ENCODE peak calls at places on chromosomes 3 and 15, in four cellular contexts. One of them, this sample, is unnamed.
A peak's percentile ranks its signal among the peaks of the same experiment; 100 is the strongest.

GRCh38 chr15:71940004-71940588 is 129.7 kb downstream of the NR2E3 start:
- DNase-seq in GM23248: no peak
- DNase-seq in uterus: no peak
- DNase-seq in fibroblast of lung: no peak
- DNase-seq in this sample: no peak

GRCh38 chr3:2774485-2774884 is 335.7 kb downstream of the IL5RA start:
- DNase-seq in GM23248: no peak
- DNase-seq in uterus: no peak
- DNase-seq in fibroblast of lung: no peak
- DNase-seq in this sample: no peak

GRCh38 chr15:32828507-32829186 is 110.8 kb downstream of the GREM1 start:
- DNase-seq in GM23248: peak; percentile 95
- DNase-seq in uterus: no peak
- DNase-seq in fibroblast of lung: peak; percentile 89
- DNase-seq in this sample: no peak

GRCh38 chr3:132225664-132226063 is 91.5 kb upstream of the ACP3 start:
- DNase-seq in GM23248: peak; percentile 50
- DNase-seq in uterus: no peak
- DNase-seq in fibroblast of lung: no peak
- DNase-seq in this sample: no peak

GRCh38 chr3:45026038-45026437 is at the start of gene CLEC3B:
- DNase-seq in GM23248: peak; percentile 85
- DNase-seq in uterus: peak; percentile 50
- DNase-seq in fibroblast of lung: peak; percentile 69
- DNase-seq in this sample: no peak

GRCh38 chr3:12766541-12766940 is 7.5 kb upstream of the TMEM40 start:
- DNase-seq in GM23248: no peak
- DNase-seq in uterus: no peak
- DNase-seq in fibroblast of lung: no peak
- DNase-seq in this sample: no peak

GRCh38 chr3:24237971-24238767 is 256.5 kb downstream of the THRB start:
- DNase-seq in GM23248: peak; percentile 92
- DNase-seq in uterus: peak; percentile 32
- DNase-seq in fibroblast of lung: peak; percentile 95
- DNase-seq in this sample: no peak

GRCh38 chr15:48336940-48337339 is 5.7 kb downstream of the DUT start:
- DNase-seq in GM23248: peak; percentile 30
- DNase-seq in uterus: no peak
- DNase-seq in fibroblast of lung: peak; percentile 12
- DNase-seq in this sample: no peak

GRCh38 chr3:137012097-137012501 is 54.3 kb downstream of the IL20RB start:
- DNase-seq in GM23248: peak; percentile 88
- DNase-seq in uterus: no peak
- DNase-seq in fibroblast of lung: peak; percentile 15
- DNase-seq in this sample: no peak

GRCh38 chr15:85733415-85733814 is 61.3 kb downstream of the KLHL25 start:
- DNase-seq in GM23248: no peak
- DNase-seq in uterus: no peak
- DNase-seq in fibroblast of lung: peak; percentile 45
- DNase-seq in this sample: no peak

DNA sequence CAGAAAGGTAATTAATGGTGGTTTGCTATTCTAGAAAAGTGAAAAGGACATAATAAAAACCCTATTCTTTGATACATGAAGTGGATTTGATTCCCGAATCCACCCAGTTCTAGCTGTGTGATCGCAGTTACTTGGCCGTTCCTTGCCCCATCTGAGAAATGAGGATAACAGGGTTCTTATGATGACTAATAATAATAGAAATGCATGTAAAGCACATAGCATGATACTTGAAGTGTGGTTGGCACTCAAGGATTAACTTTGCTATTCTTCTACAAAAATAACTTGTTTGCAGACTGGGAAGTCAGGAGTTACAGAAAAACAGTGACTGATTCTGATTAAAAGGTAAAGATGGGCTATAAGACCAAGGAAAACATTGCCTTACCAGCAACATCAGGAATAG is 26.8 kb downstream of the PARL start:
- DNase-seq in GM23248: no peak
- DNase-seq in uterus: no peak
- DNase-seq in fibroblast of lung: no peak
- DNase-seq in this sample: no peak
- H3K27ac ChIP-seq in GM23248: no peak overlapping the region
- H3K27ac ChIP-seq in uterus: no peak overlapping the region
- H3K27ac ChIP-seq in fibroblast of lung: no peak overlapping the region
- H3K27ac ChIP-seq in this sample: no peak overlapping the region

DNA sequence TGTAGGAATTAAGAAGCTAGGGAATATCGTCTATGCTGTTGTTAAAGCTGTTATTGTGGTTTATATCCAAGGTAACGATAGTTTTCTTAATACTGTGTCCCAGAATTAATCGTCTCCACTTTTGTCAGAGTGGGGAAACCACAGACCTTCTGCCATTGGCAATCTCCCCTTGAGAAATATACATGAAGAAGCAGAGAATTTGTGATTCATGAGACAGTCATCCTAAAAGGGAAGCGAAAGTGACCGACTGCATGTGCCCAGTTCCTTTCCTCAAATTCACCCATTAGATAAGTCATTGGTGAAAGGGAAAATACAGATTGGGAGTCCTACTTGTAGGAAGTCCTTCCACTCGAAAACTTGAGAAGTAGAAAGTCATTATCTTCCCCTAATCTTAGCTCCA is 26.6 kb downstream of the DIPK2A start:
- DNase-seq in GM23248: peak; percentile 34
- DNase-seq in uterus: no peak
- DNase-seq in fibroblast of lung: peak; percentile 69
- DNase-seq in this sample: no peak
- H3K4me1 ChIP-seq in GM23248: no peaks in the 10 kb centered on the region
- H3K4me1 ChIP-seq in uterus: no peaks in the 10 kb centered on the region
- H3K4me1 ChIP-seq in fibroblast of lung: no peaks in the 10 kb centered on the region
- H3K4me1 ChIP-seq in this sample: no peaks in the 10 kb centered on the region

DNA sequence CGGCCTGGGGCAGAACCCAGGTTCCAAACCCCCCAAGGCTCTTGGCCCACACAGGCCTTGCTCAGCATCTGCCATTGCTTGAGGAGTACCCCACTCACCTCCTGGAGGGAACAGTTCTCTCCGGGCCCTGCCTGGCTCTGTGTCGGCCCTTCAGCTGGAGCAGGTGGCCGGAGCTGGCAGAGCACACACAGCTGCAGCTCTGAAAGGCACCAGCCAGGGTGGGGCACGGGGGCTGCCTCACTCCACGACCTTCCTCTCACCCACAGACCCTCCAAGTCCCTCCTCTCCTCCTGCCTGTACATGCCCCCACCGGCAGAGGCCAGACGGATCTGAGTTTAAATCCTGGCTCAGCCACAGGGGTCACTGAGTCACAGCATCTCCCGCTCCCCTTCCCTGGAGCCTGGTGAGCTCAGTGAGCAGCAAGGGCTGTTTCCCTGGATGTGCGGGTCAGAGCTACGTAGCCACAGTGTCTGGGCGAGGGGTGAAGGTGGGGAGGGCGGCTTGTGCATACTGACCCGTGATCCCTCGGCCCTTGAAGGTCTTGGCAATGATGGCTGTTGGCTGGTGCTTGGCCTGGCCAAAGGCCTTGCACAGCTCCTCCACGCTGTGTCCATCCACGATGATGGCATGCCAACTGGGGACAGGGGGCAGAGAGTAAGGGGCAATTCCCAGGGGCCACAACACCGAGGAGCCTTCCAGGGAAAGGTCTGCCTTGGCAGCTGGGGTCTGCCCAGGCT is 23.0 kb downstream of the TKT start:
- DNase-seq in GM23248: no peak
- DNase-seq in uterus: no peak
- DNase-seq in fibroblast of lung: no peak
- DNase-seq in this sample: no peak
- H3K36me3 ChIP-seq in GM23248: peaks cover 51% of the 10 kb centered on the region
- H3K36me3 ChIP-seq in uterus: no peaks in the 10 kb centered on the region
- H3K36me3 ChIP-seq in fibroblast of lung: peaks cover 70% of the 10 kb centered on the region
- H3K36me3 ChIP-seq in this sample: peaks cover 39% of the 10 kb centered on the region

DNA sequence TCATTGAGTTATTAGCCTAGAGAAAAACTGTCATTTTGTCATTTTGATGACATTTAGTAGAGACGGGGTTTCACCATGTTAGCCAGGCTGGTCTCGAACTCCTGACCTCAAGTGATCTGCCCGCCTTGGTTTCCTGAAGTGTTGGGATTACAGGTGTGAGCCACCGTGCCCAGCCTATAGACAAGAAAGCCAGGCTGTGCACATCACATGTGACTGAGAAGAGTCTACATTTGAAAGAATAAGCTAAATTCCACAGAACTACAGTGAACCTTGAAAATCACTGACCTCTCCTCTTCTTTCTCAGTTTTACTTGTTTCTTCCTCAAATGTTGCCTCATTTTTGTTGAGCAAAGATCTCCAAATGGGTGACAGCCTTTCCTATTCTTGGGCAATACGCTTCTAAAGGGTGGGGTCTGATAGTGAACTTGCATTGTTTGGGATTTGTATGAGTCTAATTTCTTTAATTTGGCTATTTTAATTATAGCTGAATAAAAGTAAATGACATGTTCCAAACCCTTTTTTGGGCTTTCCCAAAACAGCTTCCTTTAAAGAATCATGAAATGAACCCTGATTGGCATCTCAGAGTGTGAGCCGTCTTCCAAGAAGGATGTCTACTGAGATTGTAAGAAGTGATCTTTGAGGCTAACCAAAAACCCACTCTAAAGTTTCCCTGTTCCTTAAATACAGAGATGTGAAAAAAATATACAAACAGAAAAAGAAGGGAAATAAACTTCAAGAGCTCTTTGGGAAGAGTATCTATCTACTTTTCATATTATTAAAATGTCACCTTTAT is 21.5 kb upstream of the SPTBN5 start:
- DNase-seq in GM23248: no peak
- DNase-seq in uterus: no peak
- DNase-seq in fibroblast of lung: no peak
- DNase-seq in this sample: no peak
- H3K27ac ChIP-seq in GM23248: no peak overlapping the region
- H3K27ac ChIP-seq in uterus: no peak overlapping the region
- H3K27ac ChIP-seq in fibroblast of lung: no peak overlapping the region
- H3K27ac ChIP-seq in this sample: no peak overlapping the region

GRCh38 chr3:56795097-56795806 is 6.5 kb downstream of the ARHGEF3 start:
- DNase-seq in GM23248: peak; percentile 33
- DNase-seq in uterus: no peak
- DNase-seq in fibroblast of lung: peak; percentile 71
- DNase-seq in this sample: no peak
- H3K4me1 ChIP-seq in GM23248: peaks cover 18% of the 10 kb centered on the region
- H3K4me1 ChIP-seq in uterus: no peaks in the 10 kb centered on the region
- H3K4me1 ChIP-seq in fibroblast of lung: no peaks in the 10 kb centered on the region
- H3K4me1 ChIP-seq in this sample: peaks cover 84% of the 10 kb centered on the region

GRCh38 chr3:111949712-111950111 is 29.1 kb upstream of the ABHD10 start:
- DNase-seq in GM23248: no peak
- DNase-seq in uterus: no peak
- DNase-seq in fibroblast of lung: no peak
- DNase-seq in this sample: no peak
- H3K36me3 ChIP-seq in GM23248: peaks cover 58% of the 10 kb centered on the region
- H3K36me3 ChIP-seq in uterus: no peaks in the 10 kb centered on the region
- H3K36me3 ChIP-seq in fibroblast of lung: peaks cover 7% of the 10 kb centered on the region
- H3K36me3 ChIP-seq in this sample: no peaks in the 10 kb centered on the region

DNA sequence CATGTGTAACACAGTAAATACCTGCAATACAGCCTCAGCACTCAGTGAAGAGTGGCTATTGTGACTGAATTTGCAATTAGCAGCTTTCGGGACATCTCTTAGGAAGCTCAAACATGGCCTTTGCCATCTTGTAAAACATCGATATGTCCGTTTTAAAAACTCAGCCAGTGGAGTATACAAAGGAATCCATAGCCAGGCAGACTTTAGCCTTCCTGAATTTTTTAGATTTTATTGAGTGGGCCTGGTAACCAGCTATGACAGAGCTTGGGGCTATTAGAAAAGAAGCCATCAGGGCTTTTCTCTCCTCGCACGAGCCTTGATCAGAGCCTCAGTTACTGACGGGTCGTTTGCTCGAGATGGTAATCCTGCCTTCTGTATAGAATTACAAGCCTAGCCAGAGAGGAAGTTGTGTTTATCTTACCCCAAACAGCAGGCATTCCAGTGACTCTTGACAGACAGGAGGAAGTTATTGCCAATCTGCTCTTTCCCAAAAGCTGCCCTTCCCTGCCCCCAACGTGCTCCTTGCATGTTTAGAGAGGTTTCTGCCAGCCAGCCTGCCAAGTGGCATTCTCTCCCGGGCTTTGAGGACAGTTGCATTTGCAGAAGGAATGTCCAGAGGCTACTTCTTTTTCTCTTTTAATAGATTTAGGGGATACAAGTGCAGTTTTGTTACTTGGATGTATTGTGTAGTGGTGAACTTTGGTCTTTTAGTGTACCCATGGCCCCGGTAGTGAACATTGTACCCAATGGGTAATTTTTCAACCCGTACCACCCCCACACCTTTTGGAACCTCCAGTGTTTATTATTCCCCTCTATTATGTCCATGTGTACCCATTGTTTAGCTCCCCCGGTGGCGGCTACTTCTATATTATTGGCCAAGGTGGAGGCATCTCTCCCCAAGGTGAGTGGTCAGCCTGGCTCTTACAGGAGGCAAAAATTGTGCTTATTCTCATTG is 40.6 kb downstream of the ITPR1 start:
- DNase-seq in GM23248: no peak
- DNase-seq in uterus: no peak
- DNase-seq in fibroblast of lung: peak; percentile 31
- DNase-seq in this sample: no peak
- H3K27ac ChIP-seq in GM23248: no peak overlapping the region
- H3K27ac ChIP-seq in uterus: no peak overlapping the region
- H3K27ac ChIP-seq in fibroblast of lung: no peak overlapping the region
- H3K27ac ChIP-seq in this sample: peak overlapping the region; percentile 29

DNA sequence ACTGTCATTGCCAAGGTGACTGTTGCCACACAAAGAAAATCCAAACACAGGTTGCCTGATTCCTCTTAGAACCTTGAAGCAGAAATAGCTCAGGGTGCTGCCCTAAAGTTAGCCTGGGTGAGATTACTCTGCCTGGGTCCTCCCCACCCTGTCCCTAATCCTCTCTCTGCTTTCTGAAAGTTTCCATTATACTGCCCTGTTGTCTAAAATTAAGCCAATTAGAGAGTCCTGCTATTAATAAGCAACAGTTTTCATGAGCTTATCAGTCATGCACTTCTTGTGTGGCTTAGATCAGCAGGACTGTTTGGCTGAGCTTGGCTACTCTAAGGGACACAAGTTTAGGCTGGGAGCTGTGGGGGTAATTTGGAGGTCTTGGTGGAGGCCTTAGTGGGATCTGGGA is 334.7 kb upstream of the LRRFIP2 start:
- DNase-seq in GM23248: no peak
- DNase-seq in uterus: no peak
- DNase-seq in fibroblast of lung: no peak
- DNase-seq in this sample: no peak
- H3K4me1 ChIP-seq in GM23248: no peaks in the 10 kb centered on the region
- H3K4me1 ChIP-seq in uterus: no peaks in the 10 kb centered on the region
- H3K4me1 ChIP-seq in fibroblast of lung: no peaks in the 10 kb centered on the region
- H3K4me1 ChIP-seq in this sample: no peaks in the 10 kb centered on the region

GRCh38 chr15:42974202-42974862 is 53.8 kb upstream of the TTBK2 start:
- DNase-seq in GM23248: no peak
- DNase-seq in uterus: no peak
- DNase-seq in fibroblast of lung: no peak
- DNase-seq in this sample: no peak
- H3K36me3 ChIP-seq in GM23248: peaks cover 51% of the 10 kb centered on the region
- H3K36me3 ChIP-seq in uterus: no peaks in the 10 kb centered on the region
- H3K36me3 ChIP-seq in fibroblast of lung: peaks cover 4% of the 10 kb centered on the region
- H3K36me3 ChIP-seq in this sample: peaks cover 16% of the 10 kb centered on the region